ENCODE peak calls at places on chromosomes 2 and 18, in eight cellular contexts. I, J, U, D, T, N, F and V are unnamed samples.
A peak's percentile ranks its signal among the peaks of the same experiment; 100 is the strongest.

GRCh38 chr2:169997140-169997887 is 170.1 kb downstream of the UBR3 start:
- DNase-seq in I (no peak), J (no peak), U (no peak), D (no peak), T (no peak), N (no peak), F (no peak), V (no peak)

GRCh38 chr2:234556848-234557573 is 60.1 kb upstream of the ARL4C start:
- DNase-seq in I (no peak), J (peak; percentile 13), U (peak; percentile 28), D (peak; percentile 35), T (no peak), N (no peak), F (peak; percentile 24), V (peak; percentile 79)

GRCh38 chr18:48049757-48050156 is 119.3 kb upstream of the SMAD2 start:
- DNase-seq in I (no peak), J (no peak), U (peak; percentile 23), D (no peak), T (no peak), N (no peak), F (no peak), V (peak; percentile 12)

GRCh38 chr2:85066874-85067351 is 66.3 kb upstream of the TCF7L1 start:
- DNase-seq in I (peak; percentile 85), J (peak; percentile 90), U (peak; percentile 40), D (peak; percentile 90), T (no peak), N (peak; percentile 75), F (peak; percentile 77), V (peak; percentile 62)

GRCh38 chr18:9824474-9824832 is 61.3 kb upstream of the TXNDC2 start:
- DNase-seq in I (no peak), J (peak; percentile 85), U (no peak), D (peak; percentile 97), T (peak; percentile 57), N (no peak), F (peak; percentile 95), V (no peak)

GRCh38 chr18:31578126-31578525 is 13.6 kb upstream of the TTR start:
- DNase-seq in I (no peak), J (no peak), U (no peak), D (no peak), T (no peak), N (no peak), F (no peak), V (no peak)

GRCh38 chr2:170815746-170816498 is 765 bp upstream of the GAD1 start:
- DNase-seq in I (peak; percentile 89), J (peak; percentile 46), U (peak; percentile 64), D (peak; percentile 42), T (no peak), N (peak; percentile 33), F (peak; percentile 24), V (peak; percentile 33)

GRCh38 chr18:34491719-34492118 is 218.4 kb upstream of the DTNA start:
- DNase-seq in I (no peak), J (no peak), U (no peak), D (no peak), T (no peak), N (no peak), F (no peak), V (no peak)

GRCh38 chr2:105610444-105611327 is 134.0 kb upstream of the NCK2 start:
- DNase-seq in I (no peak), J (no peak), U (peak; percentile 11), D (no peak), T (no peak), N (no peak), F (no peak), V (peak; percentile 27)

GRCh38 chr2:64797881-64798590 is 144.3 kb upstream of the SERTAD2 start:
- DNase-seq in I (no peak), J (peak; percentile 41), U (peak; percentile 62), D (peak; percentile 55), T (no peak), N (no peak), F (peak; percentile 35), V (peak; percentile 60)

GRCh38 chr2:18598848-18599484 is 9.6 kb upstream of the NT5C1B start:
- DNase-seq in I (no peak), J (no peak), U (no peak), D (no peak), T (no peak), N (no peak), F (no peak), V (no peak)

GRCh38 chr2:66604911-66605310 is 170.0 kb downstream of the MEIS1 start:
- DNase-seq in I (no peak), J (no peak), U (no peak), D (no peak), T (no peak), N (no peak), F (no peak), V (no peak)

GRCh38 chr18:60894254-60894945 is 438.8 kb upstream of the CDH20 start:
- DNase-seq in I (no peak), J (peak; percentile 59), U (peak; percentile 85), D (peak; percentile 27), T (no peak), N (no peak), F (no peak), V (peak; percentile 96)

GRCh38 chr18:60892441-60892840 is 440.8 kb upstream of the CDH20 start:
- DNase-seq in I (no peak), J (peak; percentile 47), U (peak; percentile 74), D (peak; percentile 59), T (no peak), N (no peak), F (peak; percentile 3), V (peak; percentile 79)

GRCh38 chr18:60892855-60893254 is 440.4 kb upstream of the CDH20 start:
- DNase-seq in I (peak; percentile 0), J (peak; percentile 72), U (peak; percentile 96), D (peak; percentile 65), T (no peak), N (no peak), F (peak; percentile 29), V (peak; percentile 94)

GRCh38 chr18:60893331-60894114 is 439.7 kb upstream of the CDH20 start:
- DNase-seq in I (no peak), J (no peak), U (no peak), D (peak; percentile 31), T (no peak), N (no peak), F (no peak), V (peak; percentile 37)

DNA sequence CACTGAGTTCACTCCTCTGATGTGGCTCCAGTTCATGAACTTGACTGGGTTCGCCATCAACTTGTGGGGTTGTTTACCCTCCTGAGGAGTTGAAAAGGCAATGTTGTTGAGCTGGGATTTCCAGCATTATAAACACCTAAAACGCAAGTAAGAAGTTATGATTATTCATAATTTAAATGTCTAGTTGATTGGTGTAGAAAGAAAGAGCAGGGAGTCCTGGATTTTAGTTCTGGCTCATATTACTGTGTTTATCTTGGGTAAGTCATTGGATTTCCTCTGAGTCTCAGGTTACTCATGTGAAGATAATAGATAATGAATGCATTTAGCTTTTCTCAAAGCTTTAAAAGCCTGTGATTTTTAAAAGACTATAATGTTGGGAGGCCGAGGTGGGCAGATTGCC is 438.0 kb upstream of the CDH20 start:
- DNase-seq in I (no peak), J (peak; percentile 24), U (peak; percentile 45), D (peak; percentile 49), T (no peak), N (no peak), F (no peak), V (peak; percentile 74)
- H3K4me3 ChIP-seq in I (no peak overlapping the region), J (no peak overlapping the region), U (no peak overlapping the region), D (no peak overlapping the region), T (no peak overlapping the region), N (no peak overlapping the region), F (no peak overlapping the region), V (no peak overlapping the region)

GRCh38 chr2:114810092-114810491 is 367.7 kb downstream of the DPP10 start:
- DNase-seq in I (no peak), J (no peak), U (no peak), D (no peak), T (no peak), N (no peak), F (no peak), V (no peak)
- TF ChIP-seq CTCF in I (no peak), J (no peak), U (no peak), D (no peak), T (no peak), N (no peak), F (no peak), V (no peak)

GRCh38 chr2:27262379-27263286 is at the start of gene SLC30A3:
- DNase-seq in I (peak; percentile 66), J (no peak), U (peak; percentile 15), D (no peak), T (no peak), N (peak; percentile 67), F (peak; percentile 13), V (peak; percentile 19)

GRCh38 chr2:27264253-27264752 is 1.5 kb upstream of the SLC30A3 start:
- DNase-seq in I (peak; percentile 44), J (no peak), U (no peak), D (no peak), T (no peak), N (no peak), F (no peak), V (no peak)

GRCh38 chr2:27265536-27265870 is 2.7 kb upstream of the SLC30A3 start:
- DNase-seq in I (no peak), J (no peak), U (no peak), D (no peak), T (no peak), N (no peak), F (no peak), V (no peak)

GRCh38 chr2:27263287-27264252 is 723 bp upstream of the SLC30A3 start:
- DNase-seq in I (no peak), J (no peak), U (no peak), D (no peak), T (no peak), N (no peak), F (no peak), V (no peak)

GRCh38 chr2:27264753-27265535 is 2.1 kb upstream of the SLC30A3 start:
- DNase-seq in I (peak; percentile 92), J (peak; percentile 42), U (peak; percentile 39), D (no peak), T (no peak), N (peak; percentile 66), F (no peak), V (no peak)
- H3K4me3 ChIP-seq in I (peak overlapping the region; percentile 50), J (peak overlapping the region; percentile 12), U (no peak overlapping the region), D (no peak overlapping the region), T (peak overlapping the region; percentile 43), N (peak overlapping the region; percentile 78), F (peak overlapping the region; percentile 16), V (no peak overlapping the region)

GRCh38 chr2:201643216-201643651 is at the start of gene TMEM237:
- DNase-seq in I (peak; percentile 47), J (peak; percentile 32), U (peak; percentile 63), D (peak; percentile 43), T (no peak), N (peak; percentile 49), F (peak; percentile 56), V (peak; percentile 65)
- TF ChIP-seq CTCF in I (no peak), J (no peak), U (no peak), D (no peak), T (no peak), N (no peak), F (no peak), V (no peak)

DNA sequence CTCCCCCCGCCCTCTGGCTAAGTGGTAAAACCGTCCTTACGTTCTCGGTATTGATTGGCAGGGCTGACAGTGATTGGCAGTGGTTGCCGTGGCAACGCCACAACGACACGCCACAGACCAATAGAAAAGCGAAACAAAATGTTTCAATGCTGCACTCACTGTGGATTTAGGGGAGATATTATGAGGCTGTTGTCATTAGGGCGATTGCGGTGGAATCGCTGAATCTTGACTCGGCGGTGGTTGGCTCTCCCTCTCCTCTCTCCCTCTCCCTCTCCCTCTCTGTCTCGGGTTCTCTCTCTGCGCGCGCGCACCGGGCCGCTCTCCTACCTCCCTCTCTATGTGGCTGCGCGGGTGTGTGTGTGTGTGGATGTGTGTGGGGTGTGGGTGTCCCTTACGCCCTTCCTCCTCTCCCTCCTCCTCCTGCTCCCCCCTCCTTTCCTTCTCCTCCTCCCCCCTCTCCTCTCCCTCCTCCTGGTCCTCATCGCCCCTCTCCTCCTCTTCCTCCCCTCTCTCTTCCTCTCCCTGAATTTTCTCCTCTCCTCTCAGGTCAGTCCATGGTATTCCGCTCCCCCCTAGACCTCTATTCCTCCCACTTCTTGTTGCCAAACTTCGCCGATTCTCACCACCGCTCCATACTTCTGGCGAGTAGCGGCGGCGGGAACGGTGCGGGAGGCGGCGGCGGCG is at the start of gene SIX3:
- DNase-seq in I (peak; percentile 49), J (no peak), U (peak; percentile 42), D (no peak), T (no peak), N (no peak), F (peak; percentile 22), V (no peak)
- H3K4me3 ChIP-seq in I (peak within 1 kb of the TSS; percentile 33), J (peak within 1 kb of the TSS; percentile 10), U (peak within 1 kb of the TSS; percentile 0), D (peak within 1 kb of the TSS; percentile 49), T (peak within 1 kb of the TSS; percentile 19), N (peak within 1 kb of the TSS; percentile 47), F (peak within 1 kb of the TSS; percentile 42), V (peak within 1 kb of the TSS; percentile 10)